ENCODE peak calls at places on chromosome 21, in eight cellular contexts. One of them, this sample, is unnamed.

GRCh38 chr21:44846485-44847260 is 26.8 kb downstream of the PTTG1IP start:
- DNase-seq in cardiac muscle cell: peak; percentile 61
- DNase-seq in MM.1S: no peak
- DNase-seq in stomach: peak; percentile 60
- DNase-seq in ovary: no peak
- DNase-seq in AG04450: no peak
- DNase-seq in brain microvascular endothelial cell: peak; percentile 9
- DNase-seq in heart right ventricle: no peak
- DNase-seq in this sample: no peak

GRCh38 chr21:43287111-43287973 is 118.5 kb downstream of the CRYAA start:
- DNase-seq in cardiac muscle cell: no peak
- DNase-seq in MM.1S: no peak
- DNase-seq in stomach: peak; percentile 44
- DNase-seq in ovary: no peak
- DNase-seq in AG04450: no peak
- DNase-seq in brain microvascular endothelial cell: no peak
- DNase-seq in heart right ventricle: no peak
- DNase-seq in this sample: no peak

GRCh38 chr21:44710294-44710665 is 1.1 kb downstream of the TSPEAR start:
- DNase-seq in cardiac muscle cell: no peak
- DNase-seq in MM.1S: no peak
- DNase-seq in stomach: no peak
- DNase-seq in ovary: peak; percentile 1
- DNase-seq in AG04450: no peak
- DNase-seq in brain microvascular endothelial cell: no peak
- DNase-seq in heart right ventricle: no peak
- DNase-seq in this sample: no peak

GRCh38 chr21:20999567-21000169 is 1.5 kb downstream of the NCAM2 start:
- DNase-seq in cardiac muscle cell: peak; percentile 63
- DNase-seq in MM.1S: peak; percentile 57
- DNase-seq in stomach: no peak
- DNase-seq in ovary: no peak
- DNase-seq in AG04450: no peak
- DNase-seq in brain microvascular endothelial cell: peak; percentile 27
- DNase-seq in heart right ventricle: no peak
- DNase-seq in this sample: no peak

GRCh38 chr21:38917045-38917774 is 111.5 kb downstream of the ETS2 start:
- DNase-seq in cardiac muscle cell: no peak
- DNase-seq in MM.1S: no peak
- DNase-seq in stomach: peak; percentile 58
- DNase-seq in ovary: no peak
- DNase-seq in AG04450: no peak
- DNase-seq in brain microvascular endothelial cell: no peak
- DNase-seq in heart right ventricle: no peak
- DNase-seq in this sample: no peak

GRCh38 chr21:42193131-42193671 is 25.7 kb upstream of the ABCG1 start:
- DNase-seq in cardiac muscle cell: peak; percentile 40
- DNase-seq in MM.1S: no peak
- DNase-seq in stomach: no peak
- DNase-seq in ovary: no peak
- DNase-seq in AG04450: no peak
- DNase-seq in brain microvascular endothelial cell: peak; percentile 37
- DNase-seq in heart right ventricle: no peak
- DNase-seq in this sample: no peak

GRCh38 chr21:22438428-22439086 is 1440.3 kb downstream of the NCAM2 start:
- DNase-seq in cardiac muscle cell: no peak
- DNase-seq in MM.1S: no peak
- DNase-seq in stomach: no peak
- DNase-seq in ovary: no peak
- DNase-seq in AG04450: no peak
- DNase-seq in brain microvascular endothelial cell: no peak
- DNase-seq in heart right ventricle: no peak
- DNase-seq in this sample: no peak

GRCh38 chr21:15825699-15826098 is 95.9 kb downstream of the USP25 start:
- DNase-seq in cardiac muscle cell: no peak
- DNase-seq in MM.1S: no peak
- DNase-seq in stomach: no peak
- DNase-seq in ovary: no peak
- DNase-seq in AG04450: no peak
- DNase-seq in brain microvascular endothelial cell: no peak
- DNase-seq in heart right ventricle: no peak
- DNase-seq in this sample: no peak

GRCh38 chr21:21458124-21458631 is 460.0 kb downstream of the NCAM2 start:
- DNase-seq in cardiac muscle cell: no peak
- DNase-seq in MM.1S: no peak
- DNase-seq in stomach: no peak
- DNase-seq in ovary: no peak
- DNase-seq in AG04450: no peak
- DNase-seq in brain microvascular endothelial cell: no peak
- DNase-seq in heart right ventricle: peak; percentile 4
- DNase-seq in this sample: no peak

GRCh38 chr21:32611471-32611997 is 643 bp downstream of the CFAP298 start:
- DNase-seq in cardiac muscle cell: peak; percentile 32
- DNase-seq in MM.1S: peak; percentile 71
- DNase-seq in stomach: peak; percentile 33
- DNase-seq in ovary: no peak
- DNase-seq in AG04450: no peak
- DNase-seq in brain microvascular endothelial cell: peak; percentile 27
- DNase-seq in heart right ventricle: peak; percentile 18
- DNase-seq in this sample: no peak

GRCh38 chr21:29749957-29750356 is 189.8 kb downstream of the GRIK1 start:
- DNase-seq in cardiac muscle cell: no peak
- DNase-seq in MM.1S: no peak
- DNase-seq in stomach: no peak
- DNase-seq in ovary: no peak
- DNase-seq in AG04450: no peak
- DNase-seq in brain microvascular endothelial cell: no peak
- DNase-seq in heart right ventricle: no peak
- DNase-seq in this sample: no peak

GRCh38 chr21:43882952-43883492 is 18.0 kb downstream of the AGPAT3 start:
- DNase-seq in cardiac muscle cell: no peak
- DNase-seq in MM.1S: no peak
- DNase-seq in stomach: no peak
- DNase-seq in ovary: no peak
- DNase-seq in AG04450: no peak
- DNase-seq in brain microvascular endothelial cell: no peak
- DNase-seq in heart right ventricle: no peak
- DNase-seq in this sample: no peak

GRCh38 chr21:26070822-26071425 is 99.6 kb downstream of the APP start:
- DNase-seq in cardiac muscle cell: peak; percentile 71
- DNase-seq in MM.1S: no peak
- DNase-seq in stomach: no peak
- DNase-seq in ovary: peak; percentile 40
- DNase-seq in AG04450: no peak
- DNase-seq in brain microvascular endothelial cell: peak; percentile 48
- DNase-seq in heart right ventricle: no peak
- DNase-seq in this sample: peak; percentile 16

GRCh38 chr21:26761174-26761915 is 83.9 kb downstream of the ADAMTS1 start:
- DNase-seq in cardiac muscle cell: no peak
- DNase-seq in MM.1S: no peak
- DNase-seq in stomach: no peak
- DNase-seq in ovary: no peak
- DNase-seq in AG04450: no peak
- DNase-seq in brain microvascular endothelial cell: no peak
- DNase-seq in heart right ventricle: no peak
- DNase-seq in this sample: no peak

DNA sequence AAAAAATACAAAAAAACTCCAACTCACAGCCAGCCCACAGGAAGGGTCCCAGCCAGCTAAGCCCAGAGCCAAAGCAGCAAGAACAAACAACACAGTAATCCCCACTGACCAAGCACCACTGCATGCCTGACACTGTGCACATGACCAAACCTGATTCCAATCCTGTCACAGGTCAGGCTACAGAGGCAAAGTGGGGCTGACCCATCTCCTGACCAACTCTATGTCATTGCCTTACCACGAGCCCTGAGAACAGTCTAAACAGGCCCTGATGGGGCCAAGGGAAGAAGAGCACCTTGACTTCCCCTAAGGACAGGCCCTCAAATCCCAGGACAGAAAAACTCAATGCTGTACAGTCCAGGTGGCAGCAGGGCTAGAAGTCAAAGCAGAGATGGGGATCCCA is 2.4 kb downstream of the LSS start:
- DNase-seq in cardiac muscle cell: no peak
- DNase-seq in MM.1S: no peak
- DNase-seq in stomach: no peak
- DNase-seq in ovary: no peak
- DNase-seq in AG04450: no peak
- DNase-seq in brain microvascular endothelial cell: no peak
- DNase-seq in heart right ventricle: no peak
- DNase-seq in this sample: no peak
- H3K4me3 ChIP-seq in cardiac muscle cell: no peak overlapping the region
- H3K4me3 ChIP-seq in MM.1S: no peak overlapping the region
- H3K4me3 ChIP-seq in stomach: no peak overlapping the region
- H3K4me3 ChIP-seq in ovary: no peak overlapping the region
- H3K4me3 ChIP-seq in AG04450: peak overlapping the region; percentile 27
- H3K4me3 ChIP-seq in brain microvascular endothelial cell: peak overlapping the region; percentile 90
- H3K4me3 ChIP-seq in heart right ventricle: no peak overlapping the region
- H3K4me3 ChIP-seq in this sample: no peak overlapping the region

DNA sequence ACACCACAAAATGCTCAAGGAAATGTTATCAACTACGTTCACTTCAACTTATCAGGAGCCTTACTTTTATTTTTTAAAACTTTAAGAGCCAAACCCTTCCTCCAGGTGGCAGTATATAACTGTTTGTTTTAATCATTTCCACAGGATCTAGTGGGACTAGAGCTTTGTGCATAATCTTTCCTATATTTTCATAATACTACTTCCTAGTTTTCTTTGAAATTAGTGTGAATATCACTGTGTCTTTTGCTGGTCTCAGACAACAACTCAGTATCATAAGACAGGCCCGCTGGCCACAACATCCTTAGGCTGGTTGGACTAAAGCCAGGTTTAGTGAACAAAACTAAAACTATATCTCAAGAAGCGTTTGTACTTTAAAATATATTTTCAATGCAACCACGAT is 145.5 kb downstream of the TIAM1 start:
- DNase-seq in cardiac muscle cell: peak; percentile 75
- DNase-seq in MM.1S: peak; percentile 62
- DNase-seq in stomach: no peak
- DNase-seq in ovary: no peak
- DNase-seq in AG04450: peak; percentile 24
- DNase-seq in brain microvascular endothelial cell: peak; percentile 25
- DNase-seq in heart right ventricle: no peak
- DNase-seq in this sample: no peak
- TF ChIP-seq CTCF in cardiac muscle cell: peak; percentile 61
- TF ChIP-seq CTCF in MM.1S: peak; percentile 59
- TF ChIP-seq CTCF in stomach: peak; percentile 22
- TF ChIP-seq CTCF in ovary: peak; percentile 15
- TF ChIP-seq CTCF in AG04450: peak; percentile 63
- TF ChIP-seq CTCF in brain microvascular endothelial cell: peak; percentile 37
- TF ChIP-seq CTCF in heart right ventricle: peak; percentile 33
- TF ChIP-seq CTCF in this sample: peak; percentile 54

GRCh38 chr21:18443085-18443484 is 39.5 kb upstream of the TMPRSS15 start:
- DNase-seq in cardiac muscle cell: no peak
- DNase-seq in MM.1S: no peak
- DNase-seq in stomach: no peak
- DNase-seq in ovary: no peak
- DNase-seq in AG04450: no peak
- DNase-seq in brain microvascular endothelial cell: no peak
- DNase-seq in heart right ventricle: no peak
- DNase-seq in this sample: no peak
- H3K4me3 ChIP-seq in cardiac muscle cell: no peak overlapping the region
- H3K4me3 ChIP-seq in MM.1S: peak overlapping the region; percentile 5
- H3K4me3 ChIP-seq in stomach: no peak overlapping the region
- H3K4me3 ChIP-seq in ovary: no peak overlapping the region
- H3K4me3 ChIP-seq in AG04450: no peak overlapping the region
- H3K4me3 ChIP-seq in brain microvascular endothelial cell: no peak overlapping the region
- H3K4me3 ChIP-seq in heart right ventricle: no peak overlapping the region
- H3K4me3 ChIP-seq in this sample: no peak overlapping the region

GRCh38 chr21:18369115-18369514 is 34.5 kb downstream of the TMPRSS15 start:
- DNase-seq in cardiac muscle cell: no peak
- DNase-seq in MM.1S: peak; percentile 80
- DNase-seq in stomach: no peak
- DNase-seq in ovary: no peak
- DNase-seq in AG04450: no peak
- DNase-seq in brain microvascular endothelial cell: no peak
- DNase-seq in heart right ventricle: no peak
- DNase-seq in this sample: no peak
- TF ChIP-seq CTCF in cardiac muscle cell: no peak
- TF ChIP-seq CTCF in MM.1S: peak; percentile 63
- TF ChIP-seq CTCF in stomach: no peak
- TF ChIP-seq CTCF in ovary: no peak
- TF ChIP-seq CTCF in AG04450: no peak
- TF ChIP-seq CTCF in brain microvascular endothelial cell: peak; percentile 53
- TF ChIP-seq CTCF in heart right ventricle: no peak
- TF ChIP-seq CTCF in this sample: no peak

DNA sequence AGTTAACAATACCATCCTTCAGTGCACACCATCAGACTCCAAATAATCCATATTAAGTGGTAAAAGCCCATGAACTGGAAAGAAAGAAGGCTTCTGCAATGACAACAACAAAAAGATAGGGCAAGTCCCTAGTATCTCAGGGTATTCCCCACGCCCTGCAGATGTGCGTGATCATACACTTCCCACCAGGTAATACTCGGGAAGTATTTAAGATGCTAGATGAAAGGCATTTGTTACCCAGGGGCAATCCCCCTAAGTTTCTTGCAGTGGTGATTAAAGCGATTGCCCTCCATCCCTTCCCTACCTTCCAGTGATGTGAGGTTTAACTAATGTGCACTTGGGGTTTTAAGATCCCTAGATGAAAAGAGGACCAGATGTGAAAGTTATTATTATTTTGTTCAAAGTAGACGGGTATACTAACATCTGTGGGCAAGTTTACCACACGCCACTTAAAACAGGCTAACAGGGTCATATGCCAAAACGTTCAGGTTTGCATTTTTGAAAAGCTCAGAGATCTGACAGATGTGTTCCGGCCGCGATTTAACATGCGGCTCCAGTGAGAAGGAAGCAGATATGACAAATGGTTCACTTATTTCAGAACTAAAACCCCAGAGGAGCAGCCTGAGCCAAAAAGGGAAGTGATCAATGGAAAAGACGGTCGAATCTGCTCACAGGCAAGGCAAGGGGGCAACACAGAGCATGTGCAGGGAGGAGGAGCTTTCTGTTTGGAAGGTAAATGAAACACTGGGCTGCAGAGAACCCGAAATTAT is 17.4 kb downstream of the TIAM1 start:
- DNase-seq in cardiac muscle cell: peak; percentile 57
- DNase-seq in MM.1S: peak; percentile 26
- DNase-seq in stomach: no peak
- DNase-seq in ovary: no peak
- DNase-seq in AG04450: no peak
- DNase-seq in brain microvascular endothelial cell: no peak
- DNase-seq in heart right ventricle: no peak
- DNase-seq in this sample: no peak
- H3K4me3 ChIP-seq in cardiac muscle cell: no peak overlapping the region
- H3K4me3 ChIP-seq in MM.1S: peak overlapping the region; percentile 10
- H3K4me3 ChIP-seq in stomach: no peak overlapping the region
- H3K4me3 ChIP-seq in ovary: no peak overlapping the region
- H3K4me3 ChIP-seq in AG04450: no peak overlapping the region
- H3K4me3 ChIP-seq in brain microvascular endothelial cell: no peak overlapping the region
- H3K4me3 ChIP-seq in heart right ventricle: no peak overlapping the region
- H3K4me3 ChIP-seq in this sample: no peak overlapping the region